ENCODE peak calls at places on chromosomes 6 and 20, in seven cellular contexts. L is foreskin fibroblast; V is colonic mucosa; Q is brain microvascular endothelial cell; R is Peyer's patch; U is transverse colon; T is CD8-positive, alpha-beta T cell. E is an unnamed sample.

GRCh38 chr6:17281497-17282481 is 628 bp downstream of the RBM24 start:
- DNase-seq in L (peak), V (peak), Q (peak), R (no peak), U (peak), T (no peak), E (no peak)

GRCh38 chr6:139490482-139490881 is 116.0 kb upstream of the CITED2 start:
- DNase-seq in L (peak), V (peak), Q (no peak), R (no peak), U (peak), T (peak), E (no peak)

GRCh38 chr6:116876635-116877611 is at the start of gene RFX6:
- DNase-seq in L (peak), V (peak), Q (no peak), R (no peak), U (peak), T (no peak), E (no peak)

GRCh38 chr6:31791324-31792089 is 4.0 kb downstream of the VARS1 start:
- DNase-seq in L (peak), V (no peak), Q (peak), R (no peak), U (no peak), T (peak), E (no peak)

GRCh38 chr6:72675396-72675795 is 53.5 kb downstream of the KCNQ5 start:
- DNase-seq in L (no peak), V (no peak), Q (peak), R (no peak), U (no peak), T (no peak), E (no peak)

GRCh38 chr6:44116643-44117382 is 10.4 kb downstream of the MRPL14 start:
- DNase-seq in L (peak), V (no peak), Q (peak), R (no peak), U (no peak), T (no peak), E (peak)

GRCh38 chr6:118528129-118528528 is 20.0 kb upstream of the PLN start:
- DNase-seq in L (no peak), V (no peak), Q (no peak), R (no peak), U (no peak), T (no peak), E (no peak)

GRCh38 chr6:105981002-105981887 is 104.9 kb upstream of the PRDM1 start:
- DNase-seq in L (no peak), V (peak), Q (no peak), R (peak), U (peak), T (no peak), E (no peak)

GRCh38 chr20:6006603-6006949 is 47.3 kb downstream of the LRRN4 start:
- DNase-seq in L (no peak), V (peak), Q (no peak), R (no peak), U (no peak), T (no peak), E (no peak)

GRCh38 chr6:25449774-25450173 is 170.6 kb downstream of the CARMIL1 start:
- DNase-seq in L (no peak), V (no peak), Q (peak), R (no peak), U (no peak), T (no peak), E (no peak)

GRCh38 chr6:20998748-20999448 is 464.6 kb downstream of the CDKAL1 start:
- DNase-seq in L (no peak), V (no peak), Q (no peak), R (no peak), U (no peak), T (no peak), E (no peak)

GRCh38 chr6:138371720-138372119 is 6.0 kb upstream of the SMIM28 start:
- DNase-seq in L (peak), V (no peak), Q (peak), R (no peak), U (no peak), T (no peak), E (peak)

GRCh38 chr20:56933331-56933698 is 304.2 kb downstream of the TFAP2C start:
- DNase-seq in L (no peak), V (no peak), Q (no peak), R (no peak), U (no peak), T (no peak), E (no peak)

GRCh38 chr20:58755062-58755697 is 62.6 kb downstream of the NPEPL1 start:
- DNase-seq in L (no peak), V (peak), Q (no peak), R (no peak), U (no peak), T (no peak), E (no peak)

GRCh38 chr20:58753267-58753928 is 60.8 kb downstream of the NPEPL1 start:
- DNase-seq in L (no peak), V (peak), Q (no peak), R (no peak), U (no peak), T (no peak), E (no peak)

GRCh38 chr20:58752565-58752964 is 60.0 kb downstream of the NPEPL1 start:
- DNase-seq in L (no peak), V (no peak), Q (no peak), R (no peak), U (no peak), T (no peak), E (no peak)

GRCh38 chr20:58754584-58754983 is 62.0 kb downstream of the NPEPL1 start:
- DNase-seq in L (no peak), V (peak), Q (no peak), R (no peak), U (no peak), T (no peak), E (no peak)

DNA sequence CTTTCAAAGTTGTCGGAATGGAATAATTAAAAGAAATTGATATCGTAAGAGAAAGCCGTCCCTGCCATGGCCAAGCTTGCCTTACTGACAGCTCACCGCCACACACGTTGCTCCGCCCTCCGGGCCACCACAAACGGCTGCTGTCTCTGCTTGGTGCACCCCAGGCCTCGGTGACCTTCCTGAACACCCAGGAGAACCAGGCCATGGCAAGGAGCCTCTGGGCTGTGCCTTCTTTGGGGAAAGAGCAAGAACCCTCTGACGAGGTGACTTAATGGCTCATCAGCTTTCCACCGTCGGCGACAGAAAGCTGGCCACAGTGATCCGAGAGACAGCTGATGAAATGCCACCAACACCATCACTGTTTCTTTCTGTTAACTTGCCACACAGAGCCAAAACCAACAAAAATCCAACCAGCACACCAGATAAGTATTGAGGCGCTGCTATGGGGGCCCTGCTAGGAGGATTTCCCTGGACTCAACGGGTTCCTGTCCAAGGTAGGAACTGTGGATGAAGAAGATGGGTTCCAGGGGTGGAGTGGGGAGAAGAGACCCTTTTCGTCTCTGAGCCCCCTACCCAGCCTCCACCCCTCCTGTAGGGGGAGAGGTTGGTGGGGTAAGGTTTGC is 61.4 kb downstream of the NPEPL1 start:
- DNase-seq in L (no peak), V (peak), Q (no peak), R (no peak), U (no peak), T (no peak), E (no peak)
- TF ChIP-seq CTCF in L (no peak), V (no peak), Q (no peak), R (no peak), U (no peak), T (no peak), E (no peak)

GRCh38 chr6:10019851-10020250 is 395.0 kb downstream of the TFAP2A start:
- DNase-seq in L (no peak), V (no peak), Q (no peak), R (no peak), U (no peak), T (no peak), E (no peak)

DNA sequence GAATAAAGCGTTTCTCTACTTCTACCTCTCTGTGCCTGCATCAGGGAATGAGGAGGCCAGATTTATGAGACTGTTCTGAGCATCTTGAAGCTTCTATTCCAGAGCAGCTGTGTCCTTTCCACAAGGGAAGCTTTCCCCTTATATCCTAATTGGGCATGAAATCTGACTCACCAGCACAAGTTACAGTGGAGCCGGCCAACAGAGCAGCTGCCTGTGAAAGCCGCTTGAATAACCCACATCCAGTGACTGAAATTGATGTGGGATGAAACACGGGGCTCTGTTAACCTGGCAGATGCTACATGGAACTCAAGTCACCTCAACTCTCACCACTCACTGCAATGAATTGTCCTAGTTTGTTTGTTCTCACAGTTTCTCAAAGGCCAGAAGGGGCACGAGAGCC is 400.3 kb downstream of the TFAP2A start:
- DNase-seq in L (peak), V (no peak), Q (no peak), R (no peak), U (no peak), T (no peak), E (no peak)
- H3K4me3 ChIP-seq in L (no peak), V (no peak), Q (no peak), R (no peak), U (no peak), T (no peak), E (no peak)

GRCh38 chr6:88513920-88514319 is 347.8 kb upstream of the CNR1 start:
- DNase-seq in L (no peak), V (no peak), Q (no peak), R (no peak), U (no peak), T (no peak), E (no peak)
- TF ChIP-seq CTCF in L (no peak), V (no peak), Q (peak), R (no peak), U (no peak), T (no peak), E (no peak)

GRCh38 chr6:167907837-167908681 is 81.3 kb downstream of the AFDN start:
- DNase-seq in L (peak), V (peak), Q (peak), R (no peak), U (peak), T (no peak), E (peak)
- H3K4me3 ChIP-seq in L (no peak), V (no peak), Q (no peak), R (no peak), U (no peak), T (no peak), E (no peak)

GRCh38 chr6:36095497-36096391 is 34.6 kb upstream of the MAPK13 start:
- DNase-seq in L (no peak), V (peak), Q (no peak), R (peak), U (peak), T (no peak), E (no peak)
- TF ChIP-seq CTCF in L (no peak), V (no peak), Q (no peak), R (no peak), U (no peak), T (no peak), E (no peak)

E was measured in bronchial epithelial cell.